ENCODE peak calls at places on chromosomes 4 and X, in nine cellular contexts. One of them, this sample, is unnamed.
A peak's percentile ranks its signal among the peaks of the same experiment; 100 is the strongest.

GRCh38 chr4:98583265-98583664 is 75.1 kb downstream of the TSPAN5 start:
- DNase-seq in HT1080: no peak
- DNase-seq in activated naive CD4-positive, alpha-beta T cell treated with anti-CD3 and anti-CD28 coated beads, Interleukin-2, amount 10 ng/mL, durations not matched to agents 7 days and 5 days: no peak
- DNase-seq in NCI-H1436: no peak
- DNase-seq in IMR-90: no peak
- DNase-seq in adrenal gland: no peak
- DNase-seq in NCI-H748 treated with DMSO at 0.1 percent for 48 hours: no peak
- DNase-seq in cardiac fibroblast: no peak
- DNase-seq in GF-D8: no peak
- DNase-seq in this sample: no peak

GRCh38 chr4:157076578-157076947 is 613 bp downstream of the GLRB start:
- DNase-seq in HT1080: peak; percentile 10
- DNase-seq in activated naive CD4-positive, alpha-beta T cell treated with anti-CD3 and anti-CD28 coated beads, Interleukin-2, amount 10 ng/mL, durations not matched to agents 7 days and 5 days: no peak
- DNase-seq in NCI-H1436: no peak
- DNase-seq in IMR-90: no peak
- DNase-seq in adrenal gland: no peak
- DNase-seq in NCI-H748 treated with DMSO at 0.1 percent for 48 hours: peak; percentile 35
- DNase-seq in cardiac fibroblast: no peak
- DNase-seq in GF-D8: no peak
- DNase-seq in this sample: no peak

GRCh38 chrX:46477435-46477834 is 67.8 kb downstream of the ZNF674 start:
- DNase-seq in HT1080: no peak
- DNase-seq in activated naive CD4-positive, alpha-beta T cell treated with anti-CD3 and anti-CD28 coated beads, Interleukin-2, amount 10 ng/mL, durations not matched to agents 7 days and 5 days: no peak
- DNase-seq in NCI-H1436: no peak
- DNase-seq in IMR-90: peak; percentile 25
- DNase-seq in adrenal gland: peak; percentile 3
- DNase-seq in NCI-H748 treated with DMSO at 0.1 percent for 48 hours: no peak
- DNase-seq in cardiac fibroblast: peak; percentile 62
- DNase-seq in GF-D8: no peak
- DNase-seq in this sample: no peak

GRCh38 chrX:66553973-66554372 is 84.9 kb downstream of the EDA2R start:
- DNase-seq in HT1080: no peak
- DNase-seq in activated naive CD4-positive, alpha-beta T cell treated with anti-CD3 and anti-CD28 coated beads, Interleukin-2, amount 10 ng/mL, durations not matched to agents 7 days and 5 days: no peak
- DNase-seq in NCI-H1436: no peak
- DNase-seq in IMR-90: no peak
- DNase-seq in adrenal gland: no peak
- DNase-seq in NCI-H748 treated with DMSO at 0.1 percent for 48 hours: no peak
- DNase-seq in cardiac fibroblast: no peak
- DNase-seq in GF-D8: no peak
- DNase-seq in this sample: no peak

GRCh38 chr4:145937021-145937861 is 1.4 kb downstream of the ZNF827 start:
- DNase-seq in HT1080: peak; percentile 63
- DNase-seq in activated naive CD4-positive, alpha-beta T cell treated with anti-CD3 and anti-CD28 coated beads, Interleukin-2, amount 10 ng/mL, durations not matched to agents 7 days and 5 days: peak; percentile 65
- DNase-seq in NCI-H1436: no peak
- DNase-seq in IMR-90: peak; percentile 57
- DNase-seq in adrenal gland: peak; percentile 68
- DNase-seq in NCI-H748 treated with DMSO at 0.1 percent for 48 hours: peak; percentile 2
- DNase-seq in cardiac fibroblast: peak; percentile 69
- DNase-seq in GF-D8: no peak
- DNase-seq in this sample: no peak

GRCh38 chrX:103187953-103188475 is 26.9 kb upstream of the BEX4 start:
- DNase-seq in HT1080: no peak
- DNase-seq in activated naive CD4-positive, alpha-beta T cell treated with anti-CD3 and anti-CD28 coated beads, Interleukin-2, amount 10 ng/mL, durations not matched to agents 7 days and 5 days: no peak
- DNase-seq in NCI-H1436: no peak
- DNase-seq in IMR-90: no peak
- DNase-seq in adrenal gland: no peak
- DNase-seq in NCI-H748 treated with DMSO at 0.1 percent for 48 hours: no peak
- DNase-seq in cardiac fibroblast: no peak
- DNase-seq in GF-D8: no peak
- DNase-seq in this sample: no peak

GRCh38 chrX:44012484-44013096 is 39.4 kb upstream of the NDP start:
- DNase-seq in HT1080: peak; percentile 98
- DNase-seq in activated naive CD4-positive, alpha-beta T cell treated with anti-CD3 and anti-CD28 coated beads, Interleukin-2, amount 10 ng/mL, durations not matched to agents 7 days and 5 days: peak; percentile 52
- DNase-seq in NCI-H1436: no peak
- DNase-seq in IMR-90: peak; percentile 41
- DNase-seq in adrenal gland: peak; percentile 75
- DNase-seq in NCI-H748 treated with DMSO at 0.1 percent for 48 hours: no peak
- DNase-seq in cardiac fibroblast: peak; percentile 55
- DNase-seq in GF-D8: peak; percentile 50
- DNase-seq in this sample: no peak

GRCh38 chr4:177484613-177485021 is 42.4 kb upstream of the AGA start:
- DNase-seq in HT1080: peak; percentile 93
- DNase-seq in activated naive CD4-positive, alpha-beta T cell treated with anti-CD3 and anti-CD28 coated beads, Interleukin-2, amount 10 ng/mL, durations not matched to agents 7 days and 5 days: no peak
- DNase-seq in NCI-H1436: no peak
- DNase-seq in IMR-90: peak; percentile 97
- DNase-seq in adrenal gland: no peak
- DNase-seq in NCI-H748 treated with DMSO at 0.1 percent for 48 hours: no peak
- DNase-seq in cardiac fibroblast: peak; percentile 69
- DNase-seq in GF-D8: no peak
- DNase-seq in this sample: no peak

GRCh38 chr4:4673070-4673469 is 131.2 kb upstream of the STX18 start:
- DNase-seq in HT1080: peak; percentile 66
- DNase-seq in activated naive CD4-positive, alpha-beta T cell treated with anti-CD3 and anti-CD28 coated beads, Interleukin-2, amount 10 ng/mL, durations not matched to agents 7 days and 5 days: no peak
- DNase-seq in NCI-H1436: no peak
- DNase-seq in IMR-90: no peak
- DNase-seq in adrenal gland: no peak
- DNase-seq in NCI-H748 treated with DMSO at 0.1 percent for 48 hours: peak; percentile 30
- DNase-seq in cardiac fibroblast: peak; percentile 50
- DNase-seq in GF-D8: no peak
- DNase-seq in this sample: no peak

GRCh38 chrX:115561605-115562491 is 874 bp downstream of the PLS3 start:
- DNase-seq in HT1080: peak; percentile 38
- DNase-seq in activated naive CD4-positive, alpha-beta T cell treated with anti-CD3 and anti-CD28 coated beads, Interleukin-2, amount 10 ng/mL, durations not matched to agents 7 days and 5 days: no peak
- DNase-seq in NCI-H1436: peak; percentile 41
- DNase-seq in IMR-90: peak; percentile 35
- DNase-seq in adrenal gland: peak; percentile 54
- DNase-seq in NCI-H748 treated with DMSO at 0.1 percent for 48 hours: peak; percentile 49
- DNase-seq in cardiac fibroblast: peak; percentile 64
- DNase-seq in GF-D8: no peak
- DNase-seq in this sample: peak; percentile 27

GRCh38 chrX:53666171-53666570 is 20.3 kb downstream of the HUWE1 start:
- DNase-seq in HT1080: no peak
- DNase-seq in activated naive CD4-positive, alpha-beta T cell treated with anti-CD3 and anti-CD28 coated beads, Interleukin-2, amount 10 ng/mL, durations not matched to agents 7 days and 5 days: no peak
- DNase-seq in NCI-H1436: no peak
- DNase-seq in IMR-90: no peak
- DNase-seq in adrenal gland: no peak
- DNase-seq in NCI-H748 treated with DMSO at 0.1 percent for 48 hours: no peak
- DNase-seq in cardiac fibroblast: no peak
- DNase-seq in GF-D8: no peak
- DNase-seq in this sample: no peak

GRCh38 chr4:38800956-38801450 is 3.6 kb downstream of the TLR1 start:
- DNase-seq in HT1080: no peak
- DNase-seq in activated naive CD4-positive, alpha-beta T cell treated with anti-CD3 and anti-CD28 coated beads, Interleukin-2, amount 10 ng/mL, durations not matched to agents 7 days and 5 days: no peak
- DNase-seq in NCI-H1436: no peak
- DNase-seq in IMR-90: no peak
- DNase-seq in adrenal gland: no peak
- DNase-seq in NCI-H748 treated with DMSO at 0.1 percent for 48 hours: no peak
- DNase-seq in cardiac fibroblast: peak; percentile 36
- DNase-seq in GF-D8: peak; percentile 57
- DNase-seq in this sample: no peak

GRCh38 chr4:139528377-139529005 is 27.5 kb downstream of the SETD7 start:
- DNase-seq in HT1080: peak; percentile 47
- DNase-seq in activated naive CD4-positive, alpha-beta T cell treated with anti-CD3 and anti-CD28 coated beads, Interleukin-2, amount 10 ng/mL, durations not matched to agents 7 days and 5 days: no peak
- DNase-seq in NCI-H1436: no peak
- DNase-seq in IMR-90: peak; percentile 96
- DNase-seq in adrenal gland: no peak
- DNase-seq in NCI-H748 treated with DMSO at 0.1 percent for 48 hours: no peak
- DNase-seq in cardiac fibroblast: peak; percentile 87
- DNase-seq in GF-D8: peak; percentile 84
- DNase-seq in this sample: no peak

GRCh38 chr4:138979742-138980141 is 35.8 kb upstream of the NOCT start:
- DNase-seq in HT1080: no peak
- DNase-seq in activated naive CD4-positive, alpha-beta T cell treated with anti-CD3 and anti-CD28 coated beads, Interleukin-2, amount 10 ng/mL, durations not matched to agents 7 days and 5 days: no peak
- DNase-seq in NCI-H1436: no peak
- DNase-seq in IMR-90: no peak
- DNase-seq in adrenal gland: peak; percentile 39
- DNase-seq in NCI-H748 treated with DMSO at 0.1 percent for 48 hours: no peak
- DNase-seq in cardiac fibroblast: no peak
- DNase-seq in GF-D8: no peak
- DNase-seq in this sample: no peak

GRCh38 chr4:86757468-86757867 is 91.7 kb downstream of the SLC10A6 start:
- DNase-seq in HT1080: no peak
- DNase-seq in activated naive CD4-positive, alpha-beta T cell treated with anti-CD3 and anti-CD28 coated beads, Interleukin-2, amount 10 ng/mL, durations not matched to agents 7 days and 5 days: no peak
- DNase-seq in NCI-H1436: peak; percentile 5
- DNase-seq in IMR-90: no peak
- DNase-seq in adrenal gland: no peak
- DNase-seq in NCI-H748 treated with DMSO at 0.1 percent for 48 hours: no peak
- DNase-seq in cardiac fibroblast: no peak
- DNase-seq in GF-D8: no peak
- DNase-seq in this sample: no peak

GRCh38 chr4:83124079-83124780 is 9.7 kb upstream of the PLAC8 start:
- DNase-seq in HT1080: no peak
- DNase-seq in activated naive CD4-positive, alpha-beta T cell treated with anti-CD3 and anti-CD28 coated beads, Interleukin-2, amount 10 ng/mL, durations not matched to agents 7 days and 5 days: no peak
- DNase-seq in NCI-H1436: no peak
- DNase-seq in IMR-90: peak; percentile 2
- DNase-seq in adrenal gland: peak; percentile 23
- DNase-seq in NCI-H748 treated with DMSO at 0.1 percent for 48 hours: no peak
- DNase-seq in cardiac fibroblast: no peak
- DNase-seq in GF-D8: peak; percentile 96
- DNase-seq in this sample: no peak

GRCh38 chrX:103831803-103832544 is at the start of gene RAB9B:
- DNase-seq in HT1080: peak; percentile 36
- DNase-seq in activated naive CD4-positive, alpha-beta T cell treated with anti-CD3 and anti-CD28 coated beads, Interleukin-2, amount 10 ng/mL, durations not matched to agents 7 days and 5 days: peak; percentile 69
- DNase-seq in NCI-H1436: peak; percentile 38
- DNase-seq in IMR-90: peak; percentile 33
- DNase-seq in adrenal gland: peak; percentile 56
- DNase-seq in NCI-H748 treated with DMSO at 0.1 percent for 48 hours: peak; percentile 58
- DNase-seq in cardiac fibroblast: peak; percentile 42
- DNase-seq in GF-D8: no peak
- DNase-seq in this sample: peak; percentile 11

GRCh38 chr4:112348488-112349158 is 51.5 kb downstream of the ALPK1 start:
- DNase-seq in HT1080: peak; percentile 36
- DNase-seq in activated naive CD4-positive, alpha-beta T cell treated with anti-CD3 and anti-CD28 coated beads, Interleukin-2, amount 10 ng/mL, durations not matched to agents 7 days and 5 days: no peak
- DNase-seq in NCI-H1436: peak; percentile 68
- DNase-seq in IMR-90: peak; percentile 84
- DNase-seq in adrenal gland: peak; percentile 62
- DNase-seq in NCI-H748 treated with DMSO at 0.1 percent for 48 hours: no peak
- DNase-seq in cardiac fibroblast: peak; percentile 80
- DNase-seq in GF-D8: no peak
- DNase-seq in this sample: no peak

GRCh38 chrX:108036298-108036973 is 8.4 kb upstream of the VSIG1 start:
- DNase-seq in HT1080: peak; percentile 90
- DNase-seq in activated naive CD4-positive, alpha-beta T cell treated with anti-CD3 and anti-CD28 coated beads, Interleukin-2, amount 10 ng/mL, durations not matched to agents 7 days and 5 days: no peak
- DNase-seq in NCI-H1436: peak; percentile 12
- DNase-seq in IMR-90: peak; percentile 93
- DNase-seq in adrenal gland: no peak
- DNase-seq in NCI-H748 treated with DMSO at 0.1 percent for 48 hours: peak; percentile 8
- DNase-seq in cardiac fibroblast: peak; percentile 82
- DNase-seq in GF-D8: no peak
- DNase-seq in this sample: peak; percentile 27

GRCh38 chr4:87375719-87376291 is 15.2 kb downstream of the HSD17B11 start:
- DNase-seq in HT1080: peak; percentile 54
- DNase-seq in activated naive CD4-positive, alpha-beta T cell treated with anti-CD3 and anti-CD28 coated beads, Interleukin-2, amount 10 ng/mL, durations not matched to agents 7 days and 5 days: no peak
- DNase-seq in NCI-H1436: peak; percentile 4
- DNase-seq in IMR-90: peak; percentile 88
- DNase-seq in adrenal gland: peak; percentile 62
- DNase-seq in NCI-H748 treated with DMSO at 0.1 percent for 48 hours: no peak
- DNase-seq in cardiac fibroblast: peak; percentile 93
- DNase-seq in GF-D8: peak; percentile 41
- DNase-seq in this sample: no peak

GRCh38 chrX:66728818-66729271 is 90.0 kb upstream of the EDA2R start:
- DNase-seq in HT1080: peak; percentile 78
- DNase-seq in activated naive CD4-positive, alpha-beta T cell treated with anti-CD3 and anti-CD28 coated beads, Interleukin-2, amount 10 ng/mL, durations not matched to agents 7 days and 5 days: peak; percentile 58
- DNase-seq in NCI-H1436: no peak
- DNase-seq in IMR-90: peak; percentile 59
- DNase-seq in adrenal gland: peak; percentile 68
- DNase-seq in NCI-H748 treated with DMSO at 0.1 percent for 48 hours: peak; percentile 67
- DNase-seq in cardiac fibroblast: peak; percentile 61
- DNase-seq in GF-D8: peak; percentile 7
- DNase-seq in this sample: no peak

GRCh38 chrX:9374537-9374936 is 90.3 kb upstream of the TBL1X start:
- DNase-seq in HT1080: no peak
- DNase-seq in activated naive CD4-positive, alpha-beta T cell treated with anti-CD3 and anti-CD28 coated beads, Interleukin-2, amount 10 ng/mL, durations not matched to agents 7 days and 5 days: no peak
- DNase-seq in NCI-H1436: no peak
- DNase-seq in IMR-90: no peak
- DNase-seq in adrenal gland: no peak
- DNase-seq in NCI-H748 treated with DMSO at 0.1 percent for 48 hours: no peak
- DNase-seq in cardiac fibroblast: no peak
- DNase-seq in GF-D8: no peak
- DNase-seq in this sample: no peak

This sample was measured in NCI-H2081 treated with DMSO at 0.1 percent for 48 hours.